ENCODE peak calls at places on chromosomes 16 and 17, in eight cellular contexts. Z, T, D, Y, R, N, G and V are unnamed samples.

GRCh38 chr16:83992624-83993023 is 24.6 kb downstream of the NECAB2 start:
- DNase-seq in D (no peak), Z (no peak), N (no peak), T (peak), R (no peak), Y (no peak), G (peak), V (no peak)

GRCh38 chr17:12911241-12911640 is 106.6 kb downstream of the ELAC2 start:
- DNase-seq in D (no peak), N (no peak), R (no peak), G (no peak), T (no peak), Y (no peak), Z (no peak), V (no peak)

GRCh38 chr16:27795992-27796614 is 246.2 kb downstream of the KATNIP start:
- DNase-seq in N (no peak), D (peak), R (peak), G (peak), Y (peak), Z (peak), T (no peak), V (peak)

GRCh38 chr17:152860-153420 is 15.6 kb downstream of the SCGB1C2 start:
- DNase-seq in R (no peak), Z (peak), T (no peak), Y (no peak), G (no peak), N (no peak), D (no peak), V (no peak)

GRCh38 chr17:80068301-80069160 is 32.1 kb downstream of the CCDC40 start:
- DNase-seq in Y (no peak), N (peak), T (peak), G (peak), R (no peak), D (no peak), Z (peak), V (no peak)

GRCh38 chr16:79595261-79595660 is 5.3 kb downstream of the MAF start:
- DNase-seq in N (no peak), D (no peak), G (peak), T (no peak), R (peak), Z (no peak), Y (no peak), V (no peak)

GRCh38 chr16:75130150-75130771 is 13.7 kb upstream of the LDHD start:
- DNase-seq in Z (no peak), Y (no peak), D (no peak), R (no peak), N (no peak), G (no peak), T (no peak), V (no peak)

GRCh38 chr17:83096401-83097220 is 17.2 kb downstream of the METRNL start:
- DNase-seq in T (no peak), Z (no peak), D (no peak), R (no peak), G (no peak), N (no peak), Y (peak), V (no peak)

GRCh38 chr17:4544656-4545216 is 10.4 kb downstream of the MYBBP1A start:
- DNase-seq in Y (no peak), N (no peak), R (no peak), Z (no peak), D (no peak), T (no peak), G (no peak), V (no peak)

GRCh38 chr16:65807858-65808257 is 558.6 kb upstream of the CDH5 start:
- DNase-seq in Z (no peak), G (no peak), Y (no peak), R (no peak), T (no peak), D (no peak), N (no peak), V (no peak)

GRCh38 chr16:86594712-86595111 is 16.4 kb downstream of the FOXL1 start:
- DNase-seq in D (no peak), Z (no peak), Y (no peak), R (no peak), T (no peak), G (no peak), N (no peak), V (no peak)

GRCh38 chr17:49887086-49887743 is 39.3 kb upstream of the TAC4 start:
- DNase-seq in Z (no peak), N (no peak), G (peak), T (no peak), Y (no peak), R (no peak), D (no peak), V (no peak)

GRCh38 chr16:46882940-46883307 is 1.2 kb upstream of the GPT2 start:
- DNase-seq in Z (no peak), G (no peak), D (no peak), N (no peak), R (no peak), T (no peak), Y (no peak), V (no peak)
- H3K4me3 ChIP-seq in Z (no peak), G (peak), D (no peak), N (no peak), R (no peak), T (no peak), Y (no peak), V (no peak)

DNA sequence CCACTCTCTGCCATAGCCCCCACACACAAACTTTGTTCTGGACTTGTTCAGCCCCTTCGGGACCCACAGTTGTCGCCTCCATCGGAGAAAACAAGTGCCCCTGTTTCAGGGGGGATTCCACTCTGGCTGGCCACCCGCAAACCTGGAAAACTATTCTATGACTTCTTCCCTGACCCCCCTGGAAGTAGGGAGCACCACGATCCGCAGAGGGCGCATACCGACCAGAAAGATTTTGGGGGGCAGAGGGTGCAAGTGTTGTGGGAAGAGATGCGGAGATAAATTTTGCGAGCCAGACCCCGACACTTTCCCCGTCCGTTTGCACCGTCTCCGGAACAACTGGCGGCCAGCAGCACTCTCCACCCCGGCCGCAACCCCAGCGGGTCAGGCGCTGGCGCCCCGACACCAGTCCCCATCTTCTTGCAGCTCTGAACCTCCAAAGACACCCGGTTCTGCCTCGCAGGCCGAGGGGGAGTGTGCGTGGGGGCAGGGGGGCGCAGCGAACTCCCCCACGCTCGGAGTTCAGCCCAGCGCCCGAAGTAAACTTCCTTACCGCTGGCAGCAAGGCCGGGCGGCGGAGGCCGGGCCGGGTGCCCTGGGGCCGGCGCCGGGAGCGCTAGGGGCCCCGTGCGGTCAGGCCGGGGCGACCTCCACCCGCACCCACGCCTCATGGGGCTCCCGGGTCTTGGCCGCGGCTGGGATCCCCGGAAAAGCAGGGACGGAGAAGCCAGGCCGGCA is 744 bp downstream of the SALL1 start:
- DNase-seq in G (no peak), Z (no peak), Y (no peak), R (no peak), D (no peak), N (no peak), T (no peak), V (no peak)
- H3K4me3 ChIP-seq in G (peak), Z (peak), Y (peak), R (no peak), D (no peak), N (no peak), T (peak), V (no peak)

DNA sequence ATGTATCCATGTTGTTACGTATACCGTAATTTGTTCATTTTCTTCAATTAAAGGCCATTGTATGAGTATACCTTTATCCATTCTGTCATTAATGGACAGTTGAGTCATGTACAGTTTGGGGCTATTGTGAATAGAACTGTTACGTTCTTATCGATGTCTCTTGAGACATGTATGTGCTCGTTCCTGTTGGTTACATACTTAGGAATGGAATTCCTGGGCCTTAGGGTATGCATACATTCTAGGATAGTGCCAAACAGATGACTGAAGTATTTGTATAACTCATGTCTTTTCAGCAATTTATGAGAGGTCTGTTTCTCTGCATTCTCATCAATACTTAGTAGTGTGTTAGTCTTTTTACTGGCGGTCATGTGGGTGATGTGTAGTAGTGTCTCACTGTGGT is 81.3 kb downstream of the USP22 start:
- DNase-seq in N (no peak), Z (no peak), Y (no peak), D (no peak), T (no peak), R (no peak), G (peak), V (no peak)
- H3K4me3 ChIP-seq in N (no peak), Z (no peak), Y (no peak), D (no peak), T (no peak), R (no peak), G (no peak), V (no peak)

DNA sequence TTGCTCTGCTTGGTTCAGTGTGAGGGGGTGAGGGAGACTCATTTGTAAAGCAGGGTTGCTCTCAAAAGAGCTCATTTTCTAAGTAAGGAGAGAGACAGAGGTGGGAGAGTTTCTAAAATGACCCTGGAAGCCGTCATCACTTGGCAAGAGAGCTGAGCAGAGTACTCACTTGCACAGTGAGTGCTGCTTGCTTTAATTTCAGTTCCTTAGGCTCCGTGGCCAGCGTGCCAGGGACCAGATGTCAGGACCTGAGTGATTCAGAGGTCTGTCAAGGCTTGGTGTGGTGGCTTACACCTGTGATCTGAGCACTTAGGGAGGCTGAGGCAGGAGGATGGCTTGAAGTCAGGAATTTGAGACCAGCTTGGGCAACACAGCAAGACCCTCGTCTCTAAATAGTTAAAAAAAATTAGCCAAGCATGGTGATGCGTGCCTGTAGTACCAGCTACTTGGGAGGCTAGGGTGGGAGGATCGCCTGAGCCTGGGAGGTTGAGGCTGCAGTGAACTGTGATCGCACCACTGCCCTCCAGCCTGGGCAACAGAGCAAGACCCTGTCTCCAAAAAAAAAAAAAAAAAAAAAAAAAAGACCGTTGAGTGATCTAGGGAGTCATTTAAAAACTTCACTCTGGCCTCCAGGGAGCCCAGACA is 10.7 kb downstream of the ZNF205 start:
- DNase-seq in Z (no peak), N (no peak), R (no peak), G (no peak), D (no peak), Y (no peak), T (no peak), V (no peak)
- H3K4me3 ChIP-seq in Z (no peak), N (no peak), R (no peak), G (no peak), D (no peak), Y (no peak), T (no peak), V (no peak)

DNA sequence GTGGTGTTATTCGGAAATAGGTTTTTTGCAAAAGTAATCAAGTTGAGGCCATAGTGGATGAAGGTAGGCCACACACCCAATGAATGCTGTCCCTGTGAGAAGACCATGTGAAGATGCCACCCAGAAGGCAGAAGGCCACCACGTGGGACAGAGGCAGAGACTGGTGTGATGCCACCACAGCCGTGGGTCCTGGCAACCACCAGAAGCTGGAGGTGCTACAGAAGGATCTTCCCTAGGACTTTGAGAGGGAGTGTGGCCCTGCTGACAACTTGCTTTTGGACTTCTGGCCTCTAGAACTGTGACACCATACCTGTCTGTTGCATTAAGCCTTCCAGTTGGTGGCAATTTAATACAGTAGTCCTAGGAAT is 49.3 kb downstream of the RMI2 start:
- DNase-seq in N (no peak), T (no peak), R (no peak), D (no peak), G (no peak), Z (no peak), Y (no peak), V (no peak)
- H3K4me3 ChIP-seq in N (no peak), T (no peak), R (no peak), D (no peak), G (no peak), Z (no peak), Y (no peak), V (no peak)